ENCODE peak calls at places on chromosomes 1 and 21, in six cellular contexts. One of them, this sample, is unnamed.

GRCh38 chr1:91569411-91570104 is 68.9 kb downstream of the CDC7 start:
- DNase-seq in body of pancreas: peak
- DNase-seq in GM12878: no peak
- DNase-seq in GM06990: no peak
- DNase-seq in adrenal gland: peak
- DNase-seq in IMR-90: peak
- DNase-seq in this sample: peak

GRCh38 chr21:43306911-43307676 is 119.8 kb downstream of the SIK1 start:
- DNase-seq in body of pancreas: peak
- DNase-seq in GM12878: peak
- DNase-seq in GM06990: peak
- DNase-seq in adrenal gland: peak
- DNase-seq in IMR-90: peak
- DNase-seq in this sample: no peak

GRCh38 chr1:66489972-66490601 is 43.9 kb upstream of the SGIP1 start:
- DNase-seq in body of pancreas: no peak
- DNase-seq in GM12878: no peak
- DNase-seq in GM06990: no peak
- DNase-seq in adrenal gland: no peak
- DNase-seq in IMR-90: peak
- DNase-seq in this sample: no peak

GRCh38 chr21:29443398-29444010 is 144.8 kb downstream of the BACH1 start:
- DNase-seq in body of pancreas: no peak
- DNase-seq in GM12878: no peak
- DNase-seq in GM06990: no peak
- DNase-seq in adrenal gland: no peak
- DNase-seq in IMR-90: no peak
- DNase-seq in this sample: no peak

GRCh38 chr1:98702976-98703375 is 41.5 kb downstream of the SNX7 start:
- DNase-seq in body of pancreas: no peak
- DNase-seq in GM12878: no peak
- DNase-seq in GM06990: no peak
- DNase-seq in adrenal gland: no peak
- DNase-seq in IMR-90: peak
- DNase-seq in this sample: no peak

GRCh38 chr1:14113841-14114567 is 414.0 kb downstream of the PRDM2 start:
- DNase-seq in body of pancreas: peak
- DNase-seq in GM12878: no peak
- DNase-seq in GM06990: no peak
- DNase-seq in adrenal gland: no peak
- DNase-seq in IMR-90: peak
- DNase-seq in this sample: peak

GRCh38 chr1:234836786-234837185 is 226.8 kb upstream of the IRF2BP2 start:
- DNase-seq in body of pancreas: no peak
- DNase-seq in GM12878: no peak
- DNase-seq in GM06990: no peak
- DNase-seq in adrenal gland: no peak
- DNase-seq in IMR-90: no peak
- DNase-seq in this sample: no peak

GRCh38 chr1:230401763-230402294 is 24.3 kb downstream of the PGBD5 start:
- DNase-seq in body of pancreas: peak
- DNase-seq in GM12878: no peak
- DNase-seq in GM06990: no peak
- DNase-seq in adrenal gland: no peak
- DNase-seq in IMR-90: peak
- DNase-seq in this sample: no peak

GRCh38 chr21:37642493-37642892 is 273.8 kb downstream of the KCNJ6 start:
- DNase-seq in body of pancreas: peak
- DNase-seq in GM12878: no peak
- DNase-seq in GM06990: no peak
- DNase-seq in adrenal gland: peak
- DNase-seq in IMR-90: no peak
- DNase-seq in this sample: no peak

GRCh38 chr1:2391034-2391384 is 345 bp downstream of the MORN1 start:
- DNase-seq in body of pancreas: no peak
- DNase-seq in GM12878: no peak
- DNase-seq in GM06990: no peak
- DNase-seq in adrenal gland: no peak
- DNase-seq in IMR-90: no peak
- DNase-seq in this sample: no peak

GRCh38 chr1:182430263-182431068 is 19.5 kb upstream of the RGSL1 start:
- DNase-seq in body of pancreas: no peak
- DNase-seq in GM12878: peak
- DNase-seq in GM06990: peak
- DNase-seq in adrenal gland: no peak
- DNase-seq in IMR-90: peak
- DNase-seq in this sample: no peak

GRCh38 chr1:107477233-107477632 is 336.4 kb downstream of the NTNG1 start:
- DNase-seq in body of pancreas: no peak
- DNase-seq in GM12878: no peak
- DNase-seq in GM06990: no peak
- DNase-seq in adrenal gland: no peak
- DNase-seq in IMR-90: no peak
- DNase-seq in this sample: no peak
- TF ChIP-seq CTCF in body of pancreas: no peak
- TF ChIP-seq CTCF in GM12878: peak
- TF ChIP-seq CTCF in GM06990: peak
- TF ChIP-seq CTCF in adrenal gland: no peak
- TF ChIP-seq CTCF in IMR-90: no peak
- TF ChIP-seq CTCF in this sample: no peak

GRCh38 chr21:25292396-25292795 is 314.9 kb downstream of the MRPL39 start:
- DNase-seq in body of pancreas: no peak
- DNase-seq in GM12878: no peak
- DNase-seq in GM06990: no peak
- DNase-seq in adrenal gland: no peak
- DNase-seq in IMR-90: no peak
- DNase-seq in this sample: no peak
- H3K4me3 ChIP-seq in body of pancreas: no peak
- H3K4me3 ChIP-seq in GM12878: no peak
- H3K4me3 ChIP-seq in GM06990: no peak
- H3K4me3 ChIP-seq in adrenal gland: no peak
- H3K4me3 ChIP-seq in IMR-90: no peak
- H3K4me3 ChIP-seq in this sample: no peak

GRCh38 chr1:206723500-206724472 is 39.1 kb downstream of the MAPKAPK2 start:
- DNase-seq in body of pancreas: peak
- DNase-seq in GM12878: no peak
- DNase-seq in GM06990: no peak
- DNase-seq in adrenal gland: peak
- DNase-seq in IMR-90: peak
- DNase-seq in this sample: peak
- TF ChIP-seq CTCF in body of pancreas: no peak
- TF ChIP-seq CTCF in GM12878: no peak
- TF ChIP-seq CTCF in GM06990: no peak
- TF ChIP-seq CTCF in adrenal gland: peak
- TF ChIP-seq CTCF in IMR-90: no peak
- TF ChIP-seq CTCF in this sample: peak

DNA sequence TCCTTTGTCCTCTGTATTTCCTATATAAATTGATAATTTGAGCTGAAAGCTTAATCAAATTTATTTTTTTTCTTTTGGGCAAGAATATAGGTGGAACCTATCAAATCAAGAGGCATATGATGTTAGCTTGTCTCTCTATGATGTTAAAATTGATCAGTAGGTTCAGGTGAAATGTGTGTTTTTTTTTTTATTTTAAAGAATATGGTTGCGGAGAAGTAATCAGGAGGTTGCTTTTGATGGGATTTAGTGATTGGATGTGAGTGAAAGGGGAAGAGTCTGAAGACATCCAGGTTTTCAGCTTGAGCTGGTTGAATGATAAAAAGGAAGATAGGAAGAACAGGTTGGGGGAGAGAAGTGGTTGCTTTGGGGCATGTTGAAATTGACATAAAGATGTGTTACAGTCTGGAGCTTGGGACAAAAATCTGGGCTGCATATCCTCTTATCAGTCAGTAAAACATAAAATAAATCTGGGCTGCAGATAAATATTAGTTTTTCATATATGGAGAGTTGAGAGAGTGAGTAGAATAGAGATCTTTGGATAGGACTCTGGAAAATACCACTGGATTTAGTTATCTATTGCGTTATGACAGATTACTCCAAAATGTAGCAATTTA is 5.1 kb downstream of the OSBPL9 start:
- DNase-seq in body of pancreas: no peak
- DNase-seq in GM12878: no peak
- DNase-seq in GM06990: no peak
- DNase-seq in adrenal gland: no peak
- DNase-seq in IMR-90: no peak
- DNase-seq in this sample: no peak
- H3K4me3 ChIP-seq in body of pancreas: no peak
- H3K4me3 ChIP-seq in GM12878: no peak
- H3K4me3 ChIP-seq in GM06990: no peak
- H3K4me3 ChIP-seq in adrenal gland: no peak
- H3K4me3 ChIP-seq in IMR-90: no peak
- H3K4me3 ChIP-seq in this sample: no peak

DNA sequence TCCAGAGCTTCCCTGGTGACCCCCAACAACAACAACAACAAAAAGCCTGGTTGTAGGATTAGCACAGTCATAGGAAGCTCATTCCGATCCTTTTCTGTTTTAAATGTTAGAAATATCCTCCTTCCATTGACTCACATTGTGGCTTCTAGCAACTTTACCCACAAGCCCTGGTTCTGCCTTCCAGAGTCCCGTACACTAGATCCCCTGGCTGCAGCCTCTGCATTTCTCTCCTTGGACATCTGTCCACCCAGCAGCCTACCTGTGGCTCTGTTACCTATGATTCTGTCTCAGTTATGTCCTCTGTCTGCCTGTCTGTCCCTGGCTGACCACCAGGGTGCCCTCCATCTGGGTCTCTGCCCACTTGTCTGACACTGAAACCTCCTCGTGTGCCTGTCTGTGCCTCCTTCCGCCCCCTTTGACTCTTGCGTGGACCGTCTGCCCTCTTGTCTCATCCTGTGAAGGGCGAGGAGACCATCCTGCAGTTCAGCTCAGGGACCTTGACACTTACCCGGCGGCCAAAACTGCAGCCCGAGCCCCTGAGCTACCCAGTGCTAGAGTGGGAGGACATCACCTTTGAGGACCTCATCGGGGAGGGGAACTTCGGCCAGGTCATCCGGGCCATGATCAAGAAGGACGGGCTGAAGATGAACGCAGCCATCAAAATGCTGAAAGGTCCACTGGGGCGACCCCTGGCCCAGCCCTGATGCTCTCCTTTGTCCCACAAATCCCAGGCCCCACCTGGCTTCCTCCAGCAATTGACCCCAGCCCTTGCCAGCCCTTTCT is 16.1 kb downstream of the TIE1 start:
- DNase-seq in body of pancreas: no peak
- DNase-seq in GM12878: no peak
- DNase-seq in GM06990: no peak
- DNase-seq in adrenal gland: no peak
- DNase-seq in IMR-90: peak
- DNase-seq in this sample: peak
- TF ChIP-seq CTCF in body of pancreas: no peak
- TF ChIP-seq CTCF in GM12878: no peak
- TF ChIP-seq CTCF in GM06990: no peak
- TF ChIP-seq CTCF in adrenal gland: no peak
- TF ChIP-seq CTCF in IMR-90: peak
- TF ChIP-seq CTCF in this sample: no peak